ENCODE peak calls at places on chromosomes 5 and 9, in ten cellular contexts. K is fibroblast of lung, A is right cardiac atrium, S is pancreas, M is heart right ventricle, D is uterus, T is neuronal stem cell, F is aorta, P is GM12878, H is psoas muscle. R is an unnamed sample. For H3K4me1, the result is how much of the 10 kb centered on the place peaks cover.

GRCh38 chr5:157460921-157461792 is 1.1 kb downstream of the NIPAL4 start:
- DNase-seq in K (no peak), A (no peak), S (no peak), M (no peak), D (no peak), T (no peak), F (no peak), P (no peak), H (no peak), R (no peak)

GRCh38 chr9:123191660-123192059 is 76.7 kb downstream of the STRBP start:
- DNase-seq in K (no peak), A (no peak), S (no peak), M (no peak), D (no peak), T (no peak), F (no peak), P (no peak), H (no peak), R (no peak)

GRCh38 chr5:55636177-55636576 is 75.9 kb downstream of the SLC38A9 start:
- DNase-seq in K (peak), A (no peak), S (peak), M (no peak), D (no peak), T (no peak), F (no peak), P (no peak), H (no peak), R (no peak)

GRCh38 chr5:56479126-56479525 is 246.0 kb upstream of the ANKRD55 start:
- DNase-seq in K (no peak), A (no peak), S (no peak), M (no peak), D (no peak), T (no peak), F (no peak), P (no peak), H (no peak), R (no peak)

GRCh38 chr9:8718121-8718725 is 918.6 kb upstream of the DMAC1 start:
- DNase-seq in K (peak), A (no peak), S (no peak), M (no peak), D (no peak), T (no peak), F (no peak), P (no peak), H (no peak), R (no peak)

GRCh38 chr9:32580631-32581300 is 7.8 kb upstream of the NDUFB6 start:
- DNase-seq in K (no peak), A (no peak), S (no peak), M (no peak), D (no peak), T (no peak), F (no peak), P (no peak), H (no peak), R (no peak)

GRCh38 chr9:98551511-98552286 is 157.0 kb downstream of the GABBR2 start:
- DNase-seq in K (peak), A (no peak), S (no peak), M (no peak), D (no peak), T (no peak), F (no peak), P (no peak), H (no peak), R (peak)

GRCh38 chr9:75593920-75594319 is 296.6 kb upstream of the PCSK5 start:
- DNase-seq in K (no peak), A (no peak), S (no peak), M (no peak), D (no peak), T (no peak), F (no peak), P (no peak), H (no peak), R (no peak)

GRCh38 chr5:170903075-170903474 is 41.3 kb downstream of the RANBP17 start:
- DNase-seq in K (no peak), A (peak), S (no peak), M (no peak), D (no peak), T (no peak), F (peak), P (no peak), H (no peak), R (no peak)

GRCh38 chr5:176564002-176564401 is 14.9 kb downstream of the CDHR2 start:
- DNase-seq in K (no peak), A (no peak), S (no peak), M (no peak), D (no peak), T (no peak), F (no peak), P (no peak), H (no peak), R (no peak)

GRCh38 chr5:81782811-81783210 is 31.9 kb upstream of the SSBP2 start:
- DNase-seq in K (peak), A (no peak), S (no peak), M (no peak), D (no peak), T (no peak), F (no peak), P (no peak), H (no peak), R (no peak)

DNA sequence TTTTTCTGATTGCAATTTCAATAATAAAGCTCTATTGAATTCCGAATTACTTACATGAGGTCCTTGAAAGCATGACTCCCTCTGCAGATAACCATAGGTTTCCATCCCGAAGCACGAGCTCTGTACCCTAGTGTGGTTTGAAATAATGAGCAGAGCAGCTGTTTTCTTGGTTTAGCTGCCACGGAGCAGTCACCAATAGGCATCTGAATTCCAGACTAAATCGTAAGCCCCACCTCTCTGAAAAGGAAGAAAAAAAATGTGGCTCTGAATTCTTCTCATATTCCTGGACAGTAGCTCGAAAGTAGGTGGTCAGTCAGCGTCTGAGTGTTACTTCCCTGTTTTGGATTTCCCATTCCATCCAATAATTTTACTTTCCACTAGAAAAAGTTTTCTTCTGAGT is 18.6 kb upstream of the GNE start:
- DNase-seq in K (peak), A (no peak), S (no peak), M (no peak), D (no peak), T (no peak), F (no peak), P (no peak), H (no peak), R (peak)
- H3K4me3 ChIP-seq in K (peak), A (no peak), S (no peak), M (no peak), D (no peak), T (no peak), F (no peak), P (no peak), H (no peak), R (peak)

DNA sequence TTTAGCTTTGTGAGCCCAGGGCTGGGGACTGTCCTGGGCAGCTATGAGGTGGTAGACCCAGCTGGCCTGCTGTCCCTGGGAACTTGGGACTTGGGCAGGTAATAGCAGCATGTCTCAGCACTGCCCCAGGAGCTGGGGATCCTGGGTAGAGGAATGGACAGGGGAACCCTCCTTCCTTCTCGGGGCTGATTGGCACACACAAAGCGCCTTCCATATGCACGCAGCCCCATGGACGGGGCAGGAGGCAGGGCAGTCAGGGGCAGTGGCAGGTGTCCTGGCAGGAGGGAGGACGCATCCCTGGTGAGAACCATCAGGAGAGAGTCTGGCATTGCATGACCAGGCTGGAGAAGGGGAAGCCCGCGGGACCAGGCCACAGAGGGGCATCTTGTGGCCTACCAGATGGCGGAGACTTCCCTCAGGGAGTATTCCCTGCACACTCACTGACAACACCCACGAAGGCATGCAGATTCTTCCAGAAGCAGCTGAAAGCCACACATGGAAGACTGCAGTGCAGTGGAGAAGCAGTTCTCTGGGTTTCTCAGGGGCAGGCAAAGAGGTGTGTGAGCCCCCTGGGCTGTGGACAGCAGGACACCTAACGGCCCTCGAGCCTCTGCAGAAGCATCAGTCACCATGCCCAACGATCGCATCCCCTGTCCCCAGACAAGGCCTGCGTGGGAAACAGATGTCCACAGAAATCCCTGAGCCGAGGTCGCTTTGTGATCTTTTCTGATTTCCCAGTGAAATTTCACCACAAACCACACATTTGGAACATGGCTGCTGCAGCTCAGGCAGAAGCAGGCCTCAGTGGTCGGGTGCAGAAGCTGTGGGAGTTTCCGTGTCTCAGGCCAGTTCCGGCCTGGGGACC is 7.0 kb upstream of the NKD2 start:
- DNase-seq in K (no peak), A (peak), S (peak), M (peak), D (peak), T (no peak), F (peak), P (no peak), H (no peak), R (no peak)
- H3K4me1 ChIP-seq in K (under half), A (under half), S (under half), M (under half), D (under half), T (under half), F (under half), P (under half), H (under half), R (under half)

GRCh38 chr9:94908583-94909249 is 182.2 kb downstream of the AOPEP start:
- DNase-seq in K (no peak), A (no peak), S (peak), M (no peak), D (no peak), T (no peak), F (peak), P (no peak), H (no peak), R (no peak)
- H3K27ac ChIP-seq in K (no peak), A (no peak), S (peak), M (peak), D (peak), T (no peak), F (peak), P (no peak), H (peak), R (no peak)

GRCh38 chr5:141338538-141339306 is at the start of gene PCDHGA2:
- DNase-seq in K (peak), A (peak), S (no peak), M (no peak), D (no peak), T (no peak), F (no peak), P (no peak), H (no peak), R (no peak)
- H3K4me3 ChIP-seq in K (peak), A (peak), S (no peak), M (peak), D (peak), T (no peak), F (no peak), P (no peak), H (peak), R (no peak)

R was measured in SJSA1.